ENCODE peak calls at places on chromosome 14, in five cellular contexts. One of them, this sample, is unnamed.
A peak's percentile ranks its signal among the peaks of the same experiment; 100 is the strongest.

GRCh38 chr14:68561531-68562007 is 231.3 kb downstream of the ZFP36L1 start:
- DNase-seq in IMR-90: no peak
- DNase-seq in trophoblast cell: no peak
- DNase-seq in H1: no peak
- DNase-seq in mesendoderm: no peak
- DNase-seq in this sample: no peak

GRCh38 chr14:69644814-69645213 is 33.4 kb downstream of the SUSD6 start:
- DNase-seq in IMR-90: no peak
- DNase-seq in trophoblast cell: no peak
- DNase-seq in mesendoderm: no peak
- DNase-seq in H1: no peak
- DNase-seq in this sample: no peak

GRCh38 chr14:39873793-39874192 is 441.6 kb upstream of the FBXO33 start:
- DNase-seq in IMR-90: no peak
- DNase-seq in trophoblast cell: no peak
- DNase-seq in mesendoderm: peak; percentile 40
- DNase-seq in H1: no peak
- DNase-seq in this sample: no peak

GRCh38 chr14:106318700-106319099 is 792.3 kb downstream of the TMEM121 start:
- DNase-seq in IMR-90: no peak
- DNase-seq in H1: no peak
- DNase-seq in trophoblast cell: no peak
- DNase-seq in mesendoderm: no peak
- DNase-seq in this sample: no peak

GRCh38 chr14:77988966-77989365 is 181.2 kb upstream of the NRXN3 start:
- DNase-seq in trophoblast cell: no peak
- DNase-seq in IMR-90: peak; percentile 48
- DNase-seq in H1: no peak
- DNase-seq in mesendoderm: no peak
- DNase-seq in this sample: no peak

GRCh38 chr14:67940894-67941455 is 121.4 kb downstream of the RAD51B start:
- DNase-seq in H1: no peak
- DNase-seq in mesendoderm: no peak
- DNase-seq in IMR-90: peak; percentile 83
- DNase-seq in trophoblast cell: no peak
- DNase-seq in this sample: peak; percentile 14

GRCh38 chr14:101010835-101011234 is 107.3 kb upstream of the RTL1 start:
- DNase-seq in H1: no peak
- DNase-seq in mesendoderm: no peak
- DNase-seq in IMR-90: no peak
- DNase-seq in trophoblast cell: no peak
- DNase-seq in this sample: no peak

GRCh38 chr14:36069535-36069900 is 107.0 kb downstream of the PTCSC3 start:
- DNase-seq in H1: peak; percentile 31
- DNase-seq in mesendoderm: peak; percentile 66
- DNase-seq in IMR-90: peak; percentile 17
- DNase-seq in trophoblast cell: peak; percentile 7
- DNase-seq in this sample: peak; percentile 58

GRCh38 chr14:100862277-100862676 is 36.4 kb downstream of the MEG3 start:
- DNase-seq in trophoblast cell: no peak
- DNase-seq in H1: no peak
- DNase-seq in IMR-90: peak; percentile 31
- DNase-seq in mesendoderm: no peak
- DNase-seq in this sample: no peak

GRCh38 chr14:69506241-69506595 is 21.7 kb downstream of the PLEKHD1 start:
- DNase-seq in H1: no peak
- DNase-seq in trophoblast cell: no peak
- DNase-seq in IMR-90: no peak
- DNase-seq in mesendoderm: no peak
- DNase-seq in this sample: no peak

GRCh38 chr14:96100171-96101064 is 61.3 kb downstream of the C14orf132 start:
- DNase-seq in trophoblast cell: peak; percentile 84
- DNase-seq in mesendoderm: peak; percentile 90
- DNase-seq in IMR-90: peak; percentile 83
- DNase-seq in H1: peak; percentile 66
- DNase-seq in this sample: peak; percentile 78

GRCh38 chr14:75845136-75845804 is 136.5 kb downstream of the TGFB3 start:
- DNase-seq in mesendoderm: no peak
- DNase-seq in trophoblast cell: no peak
- DNase-seq in IMR-90: no peak
- DNase-seq in H1: no peak
- DNase-seq in this sample: no peak

GRCh38 chr14:20631821-20632389 is 9.6 kb downstream of the OR6S1 start:
- DNase-seq in trophoblast cell: peak; percentile 40
- DNase-seq in mesendoderm: peak; percentile 86
- DNase-seq in H1: no peak
- DNase-seq in IMR-90: peak; percentile 56
- DNase-seq in this sample: no peak

GRCh38 chr14:99534863-99535262 is 53.7 kb downstream of the CCNK start:
- DNase-seq in trophoblast cell: no peak
- DNase-seq in IMR-90: no peak
- DNase-seq in mesendoderm: no peak
- DNase-seq in H1: no peak
- DNase-seq in this sample: peak; percentile 51

GRCh38 chr14:39488600-39488999 is 56.4 kb upstream of the FBXO33 start:
- DNase-seq in H1: no peak
- DNase-seq in IMR-90: peak; percentile 12
- DNase-seq in mesendoderm: peak; percentile 90
- DNase-seq in trophoblast cell: no peak
- DNase-seq in this sample: peak; percentile 75

GRCh38 chr14:95101736-95102677 is 55.3 kb downstream of the DICER1 start:
- DNase-seq in mesendoderm: no peak
- DNase-seq in IMR-90: no peak
- DNase-seq in H1: no peak
- DNase-seq in trophoblast cell: no peak
- DNase-seq in this sample: no peak

GRCh38 chr14:85566603-85567002 is 36.7 kb downstream of the FLRT2 start:
- DNase-seq in mesendoderm: no peak
- DNase-seq in trophoblast cell: no peak
- DNase-seq in IMR-90: peak; percentile 92
- DNase-seq in H1: no peak
- DNase-seq in this sample: no peak

GRCh38 chr14:32087907-32088306 is 10.8 kb downstream of the ARHGAP5 start:
- DNase-seq in mesendoderm: no peak
- DNase-seq in H1: no peak
- DNase-seq in IMR-90: no peak
- DNase-seq in trophoblast cell: no peak
- DNase-seq in this sample: no peak

GRCh38 chr14:31992051-31992450 is 85.1 kb upstream of the ARHGAP5 start:
- DNase-seq in mesendoderm: no peak
- DNase-seq in trophoblast cell: no peak
- DNase-seq in H1: no peak
- DNase-seq in IMR-90: peak; percentile 40
- DNase-seq in this sample: no peak

GRCh38 chr14:60684203-60684602 is 34.9 kb upstream of the SIX1 start:
- DNase-seq in H1: no peak
- DNase-seq in mesendoderm: no peak
- DNase-seq in trophoblast cell: no peak
- DNase-seq in IMR-90: no peak
- DNase-seq in this sample: no peak

GRCh38 chr14:80212025-80212402 is 710 bp upstream of the DIO2 start:
- DNase-seq in IMR-90: peak; percentile 67
- DNase-seq in H1: no peak
- DNase-seq in mesendoderm: peak; percentile 94
- DNase-seq in trophoblast cell: peak; percentile 68
- DNase-seq in this sample: peak; percentile 33

GRCh38 chr14:72755766-72756165 is 138.1 kb downstream of the DPF3 start:
- DNase-seq in IMR-90: peak; percentile 19
- DNase-seq in trophoblast cell: no peak
- DNase-seq in mesendoderm: no peak
- DNase-seq in H1: no peak
- DNase-seq in this sample: no peak

GRCh38 chr14:59362533-59362932 is 102.6 kb downstream of the GPR135 start:
- DNase-seq in trophoblast cell: no peak
- DNase-seq in H1: no peak
- DNase-seq in IMR-90: peak; percentile 79
- DNase-seq in mesendoderm: no peak
- DNase-seq in this sample: no peak

GRCh38 chr14:36955376-36955775 is 217.0 kb downstream of the SLC25A21 start:
- DNase-seq in H1: no peak
- DNase-seq in trophoblast cell: no peak
- DNase-seq in mesendoderm: no peak
- DNase-seq in IMR-90: peak; percentile 10
- DNase-seq in this sample: no peak

GRCh38 chr14:69260246-69260978 is 454 bp downstream of the GALNT16 start:
- DNase-seq in trophoblast cell: no peak
- DNase-seq in IMR-90: peak; percentile 4
- DNase-seq in H1: no peak
- DNase-seq in mesendoderm: peak; percentile 79
- DNase-seq in this sample: peak; percentile 61

GRCh38 chr14:31122921-31123320 is 84.7 kb downstream of the HECTD1 start:
- DNase-seq in IMR-90: no peak
- DNase-seq in mesendoderm: no peak
- DNase-seq in trophoblast cell: no peak
- DNase-seq in H1: peak; percentile 31
- DNase-seq in this sample: no peak

GRCh38 chr14:105294142-105294597 is 6.6 kb downstream of the BRF1 start:
- DNase-seq in mesendoderm: peak; percentile 23
- DNase-seq in IMR-90: peak; percentile 50
- DNase-seq in H1: no peak
- DNase-seq in trophoblast cell: no peak
- DNase-seq in this sample: no peak

GRCh38 chr14:20971705-20972021 is 16.4 kb downstream of the RNASE2 start:
- DNase-seq in mesendoderm: no peak
- DNase-seq in IMR-90: no peak
- DNase-seq in trophoblast cell: no peak
- DNase-seq in H1: no peak
- DNase-seq in this sample: no peak

GRCh38 chr14:106808458-106808857 is 1282.1 kb downstream of the TMEM121 start:
- DNase-seq in mesendoderm: no peak
- DNase-seq in trophoblast cell: no peak
- DNase-seq in H1: no peak
- DNase-seq in IMR-90: no peak
- DNase-seq in this sample: no peak

GRCh38 chr14:22226381-22226780 is 362.6 kb downstream of the DAD1 start:
- DNase-seq in IMR-90: peak; percentile 59
- DNase-seq in trophoblast cell: peak; percentile 12
- DNase-seq in H1: no peak
- DNase-seq in mesendoderm: peak; percentile 51
- DNase-seq in this sample: no peak

GRCh38 chr14:104877806-104878550 is 12.9 kb downstream of the CEP170B start:
- DNase-seq in trophoblast cell: no peak
- DNase-seq in mesendoderm: no peak
- DNase-seq in IMR-90: no peak
- DNase-seq in H1: no peak
- DNase-seq in this sample: no peak

GRCh38 chr14:56131004-56131864 is 13.0 kb downstream of the PELI2 start:
- DNase-seq in trophoblast cell: no peak
- DNase-seq in H1: no peak
- DNase-seq in IMR-90: no peak
- DNase-seq in mesendoderm: no peak
- DNase-seq in this sample: no peak

GRCh38 chr14:45252356-45253069 is 489 bp downstream of the MIS18BP1 start:
- DNase-seq in mesendoderm: peak; percentile 40
- DNase-seq in trophoblast cell: peak; percentile 3
- DNase-seq in IMR-90: peak; percentile 5
- DNase-seq in H1: no peak
- DNase-seq in this sample: no peak

GRCh38 chr14:72745546-72745945 is 148.4 kb downstream of the DPF3 start:
- DNase-seq in mesendoderm: no peak
- DNase-seq in trophoblast cell: no peak
- DNase-seq in H1: no peak
- DNase-seq in IMR-90: peak; percentile 89
- DNase-seq in this sample: no peak

GRCh38 chr14:77139540-77140342 is 1.9 kb downstream of the ZDHHC22 start:
- DNase-seq in trophoblast cell: no peak
- DNase-seq in mesendoderm: peak; percentile 90
- DNase-seq in H1: no peak
- DNase-seq in IMR-90: no peak
- DNase-seq in this sample: peak; percentile 60

GRCh38 chr14:36441283-36441682 is 78.7 kb downstream of the NKX2-1 start:
- DNase-seq in trophoblast cell: no peak
- DNase-seq in H1: no peak
- DNase-seq in mesendoderm: no peak
- DNase-seq in IMR-90: no peak
- DNase-seq in this sample: no peak

GRCh38 chr14:43232261-43232660 is 1274.8 kb downstream of the FSCB start:
- DNase-seq in H1: no peak
- DNase-seq in mesendoderm: no peak
- DNase-seq in IMR-90: no peak
- DNase-seq in trophoblast cell: no peak
- DNase-seq in this sample: no peak

GRCh38 chr14:53571990-53572389 is 384.6 kb downstream of the BMP4 start:
- DNase-seq in IMR-90: peak; percentile 18
- DNase-seq in trophoblast cell: no peak
- DNase-seq in H1: peak; percentile 13
- DNase-seq in mesendoderm: peak; percentile 42
- DNase-seq in this sample: no peak
- H4K8ac ChIP-seq in IMR-90: no peak overlapping the region
- H4K8ac ChIP-seq in trophoblast cell: no peak overlapping the region
- H4K8ac ChIP-seq in H1: no peak overlapping the region
- H4K8ac ChIP-seq in mesendoderm: no peak overlapping the region
- H4K8ac ChIP-seq in this sample: no peak overlapping the region

GRCh38 chr14:74501135-74501614 is 7.6 kb downstream of the ISCA2 start:
- DNase-seq in trophoblast cell: peak; percentile 45
- DNase-seq in H1: peak; percentile 56
- DNase-seq in mesendoderm: peak; percentile 93
- DNase-seq in IMR-90: peak; percentile 83
- DNase-seq in this sample: peak; percentile 75
- H3K9ac ChIP-seq in trophoblast cell: no peak overlapping the region
- H3K9ac ChIP-seq in H1: no peak overlapping the region
- H3K9ac ChIP-seq in mesendoderm: peak overlapping the region; percentile 33
- H3K9ac ChIP-seq in IMR-90: no peak overlapping the region
- H3K9ac ChIP-seq in this sample: no peak overlapping the region

DNA sequence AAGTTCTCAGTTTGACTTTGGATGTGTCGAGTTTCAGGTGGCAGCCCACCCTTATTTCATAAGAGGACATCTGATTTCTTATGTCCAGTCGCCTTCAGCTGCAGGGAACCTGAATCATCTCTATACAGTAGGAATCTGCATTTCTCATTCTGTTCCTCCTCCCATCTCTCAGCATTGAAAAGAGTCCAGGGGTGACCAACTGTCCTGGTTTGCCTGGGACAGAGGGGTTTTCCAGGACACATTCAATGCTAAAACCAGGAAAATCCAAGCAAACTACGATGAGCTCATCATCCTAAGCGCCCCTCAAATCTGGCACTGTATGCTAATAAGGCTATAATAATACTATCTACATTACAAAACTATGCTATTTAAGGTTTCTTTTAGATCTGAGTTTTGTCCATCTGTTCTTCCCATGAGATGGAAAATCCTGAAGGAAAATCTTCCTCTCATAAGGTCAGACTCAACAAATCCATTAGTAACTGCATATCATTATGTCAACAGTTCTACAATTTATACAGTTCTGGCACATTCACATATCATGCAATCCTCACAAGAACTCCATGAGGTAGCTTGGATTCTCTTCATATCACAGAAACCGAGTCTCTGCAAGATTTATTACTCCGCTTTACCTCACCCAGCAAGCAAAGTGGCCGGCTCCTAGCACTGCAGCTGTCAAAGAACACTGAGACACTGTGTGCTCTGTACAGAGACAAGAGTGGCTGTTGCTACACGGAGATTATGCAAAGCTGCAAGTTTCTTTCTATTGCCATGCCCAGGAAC is 15.6 kb upstream of the CALM1 start:
- DNase-seq in H1: no peak
- DNase-seq in trophoblast cell: no peak
- DNase-seq in mesendoderm: no peak
- DNase-seq in IMR-90: no peak
- DNase-seq in this sample: no peak
- H3K4me3 ChIP-seq in H1: no peak overlapping the region
- H3K4me3 ChIP-seq in trophoblast cell: no peak overlapping the region
- H3K4me3 ChIP-seq in mesendoderm: no peak overlapping the region
- H3K4me3 ChIP-seq in IMR-90: no peak overlapping the region
- H3K4me3 ChIP-seq in this sample: peak overlapping the region; percentile 61

GRCh38 chr14:64706552-64707193 is 2.4 kb downstream of the PLEKHG3 start:
- DNase-seq in mesendoderm: peak; percentile 71
- DNase-seq in H1: no peak
- DNase-seq in IMR-90: no peak
- DNase-seq in trophoblast cell: no peak
- DNase-seq in this sample: peak; percentile 75
- H4K8ac ChIP-seq in mesendoderm: no peak overlapping the region
- H4K8ac ChIP-seq in H1: no peak overlapping the region
- H4K8ac ChIP-seq in IMR-90: no peak overlapping the region
- H4K8ac ChIP-seq in trophoblast cell: peak overlapping the region; percentile 59
- H4K8ac ChIP-seq in this sample: no peak overlapping the region

This sample was measured in neuronal stem cell.